ENCODE peak calls at places on chromosome 12, in five cellular contexts. A is NCI-H2029; P is stimulated activated naive CD8-positive, alpha-beta T cell treated with anti-CD3 and anti-CD28 coated beads, Interleukin-15, amount 100 ng/mL, for 72 hours; L is stomach; H is AG10803. F is an unnamed sample.

GRCh38 chr12:95637471-95638155 is 86.3 kb upstream of the USP44 start:
- DNase-seq in A (no peak), H (peak; percentile 91), L (no peak), P (no peak), F (no peak)

GRCh38 chr12:87679262-87679661 is 349.9 kb downstream of the C12orf50 start:
- DNase-seq in H (no peak), L (no peak), A (no peak), P (no peak), F (no peak)

GRCh38 chr12:6288235-6288634 is 22.2 kb upstream of the PLEKHG6 start:
- DNase-seq in H (no peak), L (no peak), P (no peak), A (no peak), F (no peak)

GRCh38 chr12:57475271-57476161 is 4.2 kb downstream of the ARHGAP9 start:
- DNase-seq in H (peak; percentile 28), P (no peak), A (no peak), L (no peak), F (peak; percentile 48)

GRCh38 chr12:6570264-6570887 is 2.3 kb upstream of the NOP2 start:
- DNase-seq in P (peak; percentile 36), L (peak; percentile 56), H (peak; percentile 30), A (peak; percentile 16), F (no peak)

GRCh38 chr12:131167334-131167733 is 213.6 kb downstream of the ADGRD1 start:
- DNase-seq in A (no peak), P (no peak), L (no peak), H (no peak), F (no peak)

GRCh38 chr12:81726634-81727033 is 32.5 kb downstream of the PPFIA2 start:
- DNase-seq in L (no peak), A (no peak), P (no peak), H (no peak), F (no peak)

GRCh38 chr12:39958377-39958776 is 147.5 kb downstream of the SLC2A13 start:
- DNase-seq in P (no peak), H (no peak), L (no peak), A (no peak), F (no peak)

GRCh38 chr12:96994900-96995299 is 87.8 kb downstream of the NEDD1 start:
- DNase-seq in A (no peak), L (no peak), H (no peak), P (no peak), F (no peak)

GRCh38 chr12:128969480-128970055 is 116.3 kb downstream of the GLT1D1 start:
- DNase-seq in P (peak; percentile 31), A (peak; percentile 97), L (peak; percentile 34), H (no peak), F (peak; percentile 8)

GRCh38 chr12:7207866-7208612 is 18.6 kb downstream of the PEX5 start:
- DNase-seq in P (no peak), A (no peak), L (no peak), H (no peak), F (no peak)

GRCh38 chr12:30110970-30111586 is 327.3 kb upstream of the TMTC1 start:
- DNase-seq in L (no peak), A (no peak), H (no peak), P (no peak), F (peak; percentile 93)

GRCh38 chr12:102992720-102993119 is 35.2 kb downstream of the ASCL1 start:
- DNase-seq in H (no peak), P (no peak), A (no peak), L (no peak), F (no peak)

GRCh38 chr12:79548525-79548924 is 142.2 kb downstream of the PAWR start:
- DNase-seq in L (no peak), P (no peak), A (no peak), H (no peak), F (no peak)

GRCh38 chr12:80186727-80187217 is 87.4 kb downstream of the OTOGL start:
- DNase-seq in H (peak; percentile 92), L (peak; percentile 37), A (peak; percentile 72), P (no peak), F (peak; percentile 86)

GRCh38 chr12:111766608-111767361 is at the start of gene ALDH2:
- DNase-seq in H (peak; percentile 40), A (no peak), P (peak; percentile 45), L (peak; percentile 83), F (no peak)

GRCh38 chr12:51012570-51013236 is 13.5 kb downstream of the SLC11A2 start:
- DNase-seq in P (no peak), L (no peak), A (no peak), H (no peak), F (no peak)

GRCh38 chr12:32549675-32550079 is 129.4 kb upstream of the DNM1L start:
- DNase-seq in A (no peak), P (no peak), L (no peak), H (peak; percentile 89), F (peak; percentile 68)

F was measured in foreskin melanocyte.